ENCODE peak calls at places on chromosomes 13 and 19, in four cellular contexts. G is WERI-Rb-1, N is Calu3, O is AG10803. V is an unnamed sample.

GRCh38 chr19:17294051-17294891 is 9.0 kb downstream of the ABHD8 start:
- DNase-seq in N (peak), G (peak), O (no peak), V (peak)

GRCh38 chr19:54136086-54136863 is 1.3 kb upstream of the CNOT3 start:
- DNase-seq in G (peak), O (peak), N (no peak), V (no peak)

GRCh38 chr19:1171755-1172352 is 2.2 kb downstream of the SBNO2 start:
- DNase-seq in G (no peak), N (no peak), O (no peak), V (no peak)

GRCh38 chr19:50434525-50434924 is 1.8 kb downstream of the MYBPC2 start:
- DNase-seq in N (no peak), G (no peak), O (no peak), V (no peak)

GRCh38 chr19:58572818-58573657 is at the start of gene MZF1:
- DNase-seq in N (peak), G (peak), O (peak), V (peak)

GRCh38 chr13:78712866-78713265 is 53.9 kb upstream of the OBI1 start:
- DNase-seq in N (no peak), G (no peak), O (no peak), V (no peak)

GRCh38 chr19:18141031-18141430 is 11.9 kb upstream of the PIK3R2 start:
- DNase-seq in N (no peak), O (no peak), G (no peak), V (no peak)

GRCh38 chr19:43430142-43430710 is 15.5 kb downstream of the TEX101 start:
- DNase-seq in G (peak), N (peak), O (no peak), V (peak)

GRCh38 chr13:51057001-51057400 is 54.1 kb downstream of the C13orf42 start:
- DNase-seq in N (no peak), G (no peak), O (no peak), V (no peak)

GRCh38 chr19:38729653-38730469 is 14.4 kb downstream of the CAPN12 start:
- DNase-seq in O (peak), G (peak), N (peak), V (peak)

GRCh38 chr19:3556978-3557460 is 367 bp downstream of the MFSD12 start:
- DNase-seq in N (peak), G (peak), O (no peak), V (no peak)

GRCh38 chr19:17037966-17038500 is 11.4 kb upstream of the CPAMD8 start:
- DNase-seq in G (no peak), N (no peak), O (no peak), V (no peak)

GRCh38 chr19:20969498-20969897 is 46.4 kb downstream of the ZNF85 start:
- DNase-seq in G (no peak), N (no peak), O (no peak), V (no peak)

GRCh38 chr13:113113846-113114271 is 8.3 kb downstream of the F7 start:
- DNase-seq in O (no peak), N (no peak), G (peak), V (no peak)

GRCh38 chr19:37304190-37304883 is 66.6 kb upstream of the ZNF527 start:
- DNase-seq in N (no peak), G (peak), O (no peak), V (no peak)

DNA sequence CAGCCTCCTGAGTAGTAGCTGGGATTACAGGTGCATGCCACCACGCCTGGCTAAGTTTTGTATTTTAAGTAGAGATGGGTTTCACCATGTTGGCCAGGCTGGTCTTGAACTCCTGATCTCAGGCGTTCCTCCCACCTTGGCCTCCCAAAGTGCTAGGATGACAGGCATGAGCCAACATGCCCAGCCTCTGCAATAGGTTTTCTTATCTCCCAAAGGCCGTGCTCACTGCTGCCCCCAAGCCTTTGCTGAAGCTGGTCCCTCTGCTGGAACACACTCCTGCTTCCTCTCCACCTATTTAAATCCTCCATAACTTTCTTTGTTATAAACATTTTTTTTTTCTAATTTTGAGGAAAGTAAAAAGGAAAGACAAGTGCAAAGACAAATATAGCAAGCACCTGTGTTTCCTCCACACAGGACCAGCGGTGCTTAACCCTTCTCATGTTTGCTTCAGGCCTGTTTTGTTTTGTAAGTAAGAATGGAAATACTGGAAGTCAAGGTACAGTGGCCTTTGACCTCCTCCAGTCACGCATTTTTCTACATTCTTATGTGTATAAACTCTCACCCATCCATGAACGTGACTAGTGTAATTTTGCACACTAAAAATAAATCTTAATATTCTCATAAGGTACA is 14.5 kb upstream of the TNFAIP8L1 start:
- DNase-seq in N (no peak), O (peak), G (peak), V (no peak)
- TF ChIP-seq CTCF in N (no peak), O (peak), G (peak), V (no peak)

GRCh38 chr19:36257512-36257876 is 42.6 kb downstream of the ZNF146 start:
- DNase-seq in G (no peak), O (no peak), N (no peak), V (no peak)

GRCh38 chr19:36258028-36258875 is 43.3 kb downstream of the ZNF146 start:
- DNase-seq in N (no peak), G (no peak), O (no peak), V (no peak)

GRCh38 chr19:36256064-36256463 is 41.2 kb downstream of the ZNF146 start:
- DNase-seq in O (no peak), G (no peak), N (no peak), V (no peak)

GRCh38 chr19:36255316-36255715 is 40.4 kb downstream of the ZNF146 start:
- DNase-seq in G (no peak), O (no peak), N (no peak), V (no peak)

DNA sequence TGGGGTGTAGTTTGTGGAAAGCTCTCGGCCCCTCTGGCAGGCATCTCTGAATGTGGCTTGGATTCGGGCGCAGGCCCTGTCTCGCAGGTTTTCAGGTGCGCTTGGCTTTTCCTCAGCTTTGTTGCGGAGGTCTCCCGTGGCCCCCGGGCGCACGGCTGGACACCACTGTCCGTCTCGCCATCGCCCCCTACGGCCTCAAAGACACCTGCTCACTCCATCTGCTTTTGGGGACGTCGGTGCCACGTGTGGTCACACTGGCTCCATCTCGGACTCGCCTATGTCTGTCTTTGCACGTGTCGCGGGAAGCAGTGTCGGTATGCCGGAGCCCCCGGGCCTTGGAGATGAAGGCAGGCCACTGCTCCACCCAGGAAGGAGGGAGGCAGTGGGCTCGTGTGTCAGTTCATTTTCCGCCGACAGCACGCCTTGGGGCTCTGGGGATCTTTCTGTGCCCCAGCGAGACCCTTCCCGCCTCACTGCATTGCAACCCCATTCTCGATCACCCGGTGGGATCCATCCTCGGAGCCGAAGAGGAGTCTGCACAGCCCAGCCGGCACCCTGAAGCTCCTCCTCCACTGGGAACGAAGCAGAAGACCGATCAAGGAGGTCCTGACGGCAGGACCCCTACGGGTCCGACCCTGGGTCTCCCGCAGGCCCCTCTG is 42.1 kb downstream of the ZNF146 start:
- DNase-seq in O (no peak), N (no peak), G (no peak), V (no peak)
- TF ChIP-seq CTCF in O (no peak), N (no peak), G (no peak), V (no peak)

GRCh38 chr13:91647361-91647970 is 249.0 kb downstream of the GPC5 start:
- DNase-seq in G (peak), O (no peak), N (no peak), V (peak)
- TF ChIP-seq CTCF in G (peak), O (no peak), N (no peak), V (peak)

GRCh38 chr19:10820173-10820572 is 15.8 kb downstream of the TMED1 start:
- DNase-seq in G (no peak), O (no peak), N (peak), V (no peak)
- TF ChIP-seq CTCF in G (peak), O (peak), N (no peak), V (no peak)

GRCh38 chr19:33216198-33216830 is 9.3 kb downstream of the SLC7A10 start:
- DNase-seq in G (no peak), O (no peak), N (no peak), V (no peak)

GRCh38 chr19:33212773-33213172 is 12.9 kb downstream of the SLC7A10 start:
- DNase-seq in N (no peak), O (no peak), G (no peak), V (no peak)

GRCh38 chr19:33212024-33212772 is 13.5 kb downstream of the SLC7A10 start:
- DNase-seq in G (no peak), N (no peak), O (no peak), V (no peak)

GRCh38 chr19:33215438-33216197 is 10.0 kb downstream of the SLC7A10 start:
- DNase-seq in O (no peak), N (no peak), G (no peak), V (no peak)

DNA sequence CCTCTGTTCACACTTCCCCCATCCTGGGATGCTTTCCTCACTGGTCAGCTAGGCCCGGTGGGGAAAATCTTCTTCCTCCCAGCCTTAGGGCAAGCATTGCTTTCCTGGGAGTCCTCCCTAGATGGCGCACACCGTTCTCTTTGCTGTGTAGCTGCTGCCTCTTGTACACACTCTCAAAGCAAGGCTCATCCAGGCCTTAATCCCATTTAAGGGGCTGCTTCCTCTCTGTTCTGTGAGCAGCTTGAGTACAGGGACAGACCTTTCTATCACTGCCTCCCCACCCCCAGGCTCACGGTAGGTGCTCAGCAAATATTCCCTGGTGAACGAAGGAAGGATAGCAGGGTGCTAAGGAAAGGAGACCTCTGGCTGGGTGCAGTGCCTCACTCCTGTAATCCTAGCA is 11.0 kb downstream of the SLC7A10 start:
- DNase-seq in N (peak), O (peak), G (peak), V (no peak)
- TF ChIP-seq CTCF in N (peak), O (peak), G (peak), V (no peak)

DNA sequence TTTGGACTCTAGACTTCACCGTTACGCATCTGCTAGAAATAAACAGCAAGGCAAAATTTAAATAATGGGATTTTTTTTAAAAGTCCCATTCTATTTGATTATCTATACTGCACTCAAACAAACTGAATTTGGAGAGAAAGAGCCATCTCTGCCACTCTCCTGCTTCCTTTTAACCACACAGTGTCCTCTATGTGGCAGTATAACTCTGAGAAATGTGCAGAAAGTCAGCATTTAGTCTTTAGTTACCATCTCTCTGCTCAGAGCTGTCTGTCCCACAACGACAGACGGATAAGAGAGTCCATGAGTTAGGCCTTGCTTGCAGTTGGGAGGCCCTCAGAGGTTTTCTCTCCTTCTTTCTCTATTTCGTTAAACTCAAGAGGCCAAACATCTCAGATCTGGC is 21.2 kb downstream of the CCNA1 start:
- DNase-seq in N (no peak), O (peak), G (no peak), V (no peak)
- TF ChIP-seq CTCF in N (no peak), O (peak), G (peak), V (no peak)

GRCh38 chr13:52652170-52652979 is at the start of gene SUGT1:
- DNase-seq in G (peak), N (peak), O (peak), V (peak)

GRCh38 chr13:52646967-52647366 is 4.7 kb downstream of the HNRNPA1L2 start:
- DNase-seq in N (no peak), O (no peak), G (no peak), V (no peak)

GRCh38 chr13:52650731-52651130 is 1.9 kb upstream of the SUGT1 start:
- DNase-seq in G (no peak), O (no peak), N (no peak), V (no peak)

GRCh38 chr13:52651880-52652169 is 811 bp upstream of the SUGT1 start:
- DNase-seq in G (no peak), N (no peak), O (no peak), V (no peak)

DNA sequence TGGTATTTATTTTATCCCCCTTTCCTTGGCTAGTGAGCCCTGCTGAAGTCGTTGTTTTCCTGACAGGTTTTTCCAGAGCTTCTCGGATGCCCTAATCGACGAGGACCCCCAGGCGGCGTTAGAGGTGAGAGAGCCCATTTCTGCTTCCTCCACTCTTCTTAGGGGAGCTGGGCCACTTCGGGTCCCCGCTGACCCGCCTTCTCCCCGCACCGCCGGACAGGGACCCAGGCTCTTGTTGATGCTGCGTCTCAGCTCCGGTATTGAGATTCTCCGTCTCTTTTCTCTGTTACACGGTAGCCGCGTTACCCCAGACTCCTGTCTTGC is 306 bp downstream of the SUGT1 start:
- DNase-seq in G (no peak), O (no peak), N (no peak), V (no peak)
- TF ChIP-seq CTCF in G (no peak), O (no peak), N (peak), V (peak)

GRCh38 chr13:42354246-42355117 is 82.5 kb downstream of the AKAP11 start:
- DNase-seq in O (peak), N (no peak), G (no peak), V (no peak)
- TF ChIP-seq CTCF in O (no peak), N (no peak), G (no peak), V (no peak)

DNA sequence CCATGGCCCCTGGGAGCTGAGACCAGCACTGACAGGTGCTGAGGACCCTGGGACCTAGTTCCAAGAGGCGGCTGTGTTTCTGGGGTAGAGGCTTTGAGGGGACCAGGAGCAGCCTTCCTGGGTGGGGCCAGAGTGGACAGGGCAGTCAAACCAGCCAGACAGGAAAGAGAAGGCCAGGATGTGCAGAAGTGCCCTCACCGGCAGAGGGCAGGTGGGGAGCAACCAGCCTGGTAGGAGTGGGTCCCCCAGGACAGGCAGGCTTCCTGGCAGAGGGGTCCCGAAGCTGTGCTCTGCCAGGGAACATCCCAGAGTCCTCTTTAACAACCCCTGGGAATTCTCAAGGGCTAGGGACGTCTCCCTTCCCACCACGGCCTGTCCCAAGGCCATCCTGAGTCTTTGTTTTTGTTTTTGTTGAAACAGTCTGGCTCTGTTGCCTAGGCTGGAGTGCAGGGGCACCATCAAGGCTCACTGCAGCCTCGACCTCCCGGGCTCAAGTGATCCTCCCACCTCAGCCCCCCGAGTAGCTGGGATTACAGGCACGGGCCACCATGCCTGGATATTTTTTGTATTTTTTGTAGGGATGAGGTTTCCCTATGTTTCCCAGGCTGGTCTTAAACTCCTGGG is 3.0 kb upstream of the HIPK4 start:
- DNase-seq in N (peak), O (no peak), G (no peak), V (no peak)
- TF ChIP-seq CTCF in N (peak), O (peak), G (no peak), V (no peak)

V was measured in endothelial cell.